ENCODE peak calls at places on chromosomes 2 and 18, in eight cellular contexts. V is activated T-cell treated with anti-CD3 and anti-CD28 coated beads for 48 hours, Y is hippocampal formation, Q is trophoblast cell, W is activated T-helper 1 cell treated with Interleukin-2 at 50 U/mL for 16 hours, R is nucleus accumbens, C is psoas muscle, N is A549. J is an unnamed sample.

GRCh38 chr2:55712477-55713060 is 18.9 kb upstream of the PNPT1 start:
- DNase-seq in V (no peak), C (no peak), Q (no peak), Y (no peak), W (no peak), R (no peak), N (no peak), J (no peak)

GRCh38 chr2:47002480-47003381 is 87.1 kb upstream of the MCFD2 start:
- DNase-seq in W (no peak), Y (peak; percentile 86), N (no peak), C (peak; percentile 45), V (no peak), Q (no peak), R (peak; percentile 76), J (peak; percentile 90)

GRCh38 chr2:104361414-104361813 is 492.5 kb upstream of the POU3F3 start:
- DNase-seq in C (no peak), V (no peak), Q (no peak), R (no peak), N (no peak), Y (no peak), W (no peak), J (no peak)

GRCh38 chr2:36545871-36546416 is 52.0 kb downstream of the FEZ2 start:
- DNase-seq in R (no peak), Q (no peak), V (no peak), N (no peak), C (no peak), W (no peak), Y (no peak), J (no peak)

GRCh38 chr2:30628341-30628740 is 178.9 kb downstream of the CAPN13 start:
- DNase-seq in R (no peak), N (no peak), Q (no peak), W (no peak), Y (no peak), V (no peak), C (no peak), J (no peak)

GRCh38 chr2:200471324-200471848 is 38.5 kb downstream of the KCTD18 start:
- DNase-seq in C (no peak), N (peak; percentile 61), R (no peak), Y (peak; percentile 70), W (no peak), V (peak; percentile 29), Q (no peak), J (no peak)

GRCh38 chr2:25885933-25886332 is 7.6 kb upstream of the ASXL2 start:
- DNase-seq in Y (no peak), Q (no peak), R (no peak), N (peak; percentile 78), C (no peak), V (no peak), W (no peak), J (no peak)

GRCh38 chr2:224442092-224442999 is 40.4 kb upstream of the FAM124B start:
- DNase-seq in C (peak; percentile 27), V (no peak), Q (peak; percentile 65), W (no peak), R (no peak), Y (no peak), N (no peak), J (no peak)

GRCh38 chr18:49023938-49024341 is 73.2 kb upstream of the SMAD7 start:
- DNase-seq in N (no peak), R (no peak), C (no peak), W (no peak), V (no peak), Q (no peak), Y (no peak), J (no peak)

GRCh38 chr2:127219716-127220090 is 396 bp downstream of the CYP27C1 start:
- DNase-seq in Q (no peak), R (no peak), N (no peak), W (no peak), Y (no peak), V (no peak), C (peak; percentile 27), J (no peak)

GRCh38 chr2:189548686-189549439 is 31.7 kb downstream of the SLC40A1 start:
- DNase-seq in N (peak; percentile 62), C (no peak), V (no peak), W (no peak), Q (no peak), R (no peak), Y (no peak), J (no peak)

GRCh38 chr2:85564144-85564563 is 2.9 kb upstream of the GGCX start:
- DNase-seq in Y (no peak), R (no peak), W (no peak), V (no peak), Q (no peak), C (no peak), N (no peak), J (no peak)

GRCh38 chr2:106972782-106973181 is 86.8 kb upstream of the ST6GAL2 start:
- DNase-seq in Q (no peak), Y (no peak), V (no peak), C (no peak), W (no peak), N (no peak), R (no peak), J (no peak)

GRCh38 chr2:240367721-240368120 is 67.7 kb upstream of the GPC1 start:
- DNase-seq in Y (no peak), V (no peak), C (peak; percentile 12), W (no peak), N (no peak), R (no peak), Q (no peak), J (no peak)

GRCh38 chr2:136376798-136377211 is 258.9 kb upstream of the CXCR4 start:
- DNase-seq in C (no peak), W (no peak), N (no peak), Q (no peak), R (no peak), V (no peak), Y (no peak), J (no peak)

GRCh38 chr18:9547767-9548166 is 66.6 kb downstream of the PPP4R1 start:
- DNase-seq in N (no peak), W (no peak), Q (no peak), Y (no peak), R (no peak), V (no peak), C (no peak), J (no peak)

GRCh38 chr2:170886391-170886790 is 42.7 kb upstream of the GORASP2 start:
- DNase-seq in Q (peak; percentile 73), W (no peak), Y (no peak), N (no peak), V (no peak), R (no peak), C (no peak), J (no peak)

GRCh38 chr2:127032601-127033000 is 74.4 kb downstream of the BIN1 start:
- DNase-seq in N (no peak), C (no peak), Q (no peak), V (no peak), W (no peak), Y (no peak), R (no peak), J (no peak)

GRCh38 chr2:67451086-67451832 is 54.1 kb downstream of the ETAA1 start:
- DNase-seq in C (no peak), Y (no peak), W (no peak), N (peak; percentile 76), R (no peak), Q (peak; percentile 15), V (no peak), J (no peak)

J was measured in hypothalamus.